ENCODE peak calls at places on chromosomes 3 and 15, in eight cellular contexts. C, N, O, V, J, X, D and P are unnamed samples.

GRCh38 chr15:41102854-41103253 is 13.2 kb downstream of the INO80 start:
- DNase-seq in C (no peak), N (no peak), O (no peak), V (no peak), J (no peak), X (no peak), D (no peak), P (no peak)

GRCh38 chr15:65423150-65423976 is 616 bp upstream of the IGDCC4 start:
- DNase-seq in C (no peak), N (peak), O (peak), V (no peak), J (no peak), X (no peak), D (no peak), P (no peak)

GRCh38 chr15:32020158-32020557 is 10.2 kb upstream of the CHRNA7 start:
- DNase-seq in C (peak), N (no peak), O (no peak), V (no peak), J (no peak), X (no peak), D (no peak), P (no peak)

GRCh38 chr3:67018105-67018788 is 20.1 kb downstream of the KBTBD8 start:
- DNase-seq in C (peak), N (peak), O (no peak), V (no peak), J (no peak), X (no peak), D (no peak), P (peak)

GRCh38 chr3:70833510-70833835 is 521.0 kb upstream of the MDFIC2 start:
- DNase-seq in C (no peak), N (no peak), O (no peak), V (no peak), J (no peak), X (no peak), D (no peak), P (no peak)

GRCh38 chr3:73868688-73869315 is 244.1 kb upstream of the PDZRN3 start:
- DNase-seq in C (peak), N (no peak), O (peak), V (no peak), J (peak), X (peak), D (no peak), P (peak)

GRCh38 chr3:56987238-56987932 is 73.1 kb upstream of the SPATA12 start:
- DNase-seq in C (no peak), N (no peak), O (peak), V (no peak), J (no peak), X (no peak), D (no peak), P (no peak)

GRCh38 chr3:102068327-102068726 is 219.0 kb downstream of the NFKBIZ start:
- DNase-seq in C (no peak), N (no peak), O (no peak), V (no peak), J (peak), X (no peak), D (no peak), P (no peak)

GRCh38 chr15:38662805-38663204 is 98.2 kb upstream of the RASGRP1 start:
- DNase-seq in C (no peak), N (no peak), O (no peak), V (no peak), J (no peak), X (no peak), D (no peak), P (no peak)

GRCh38 chr3:76040946-76041345 is 255.6 kb upstream of the ZNF717 start:
- DNase-seq in C (no peak), N (no peak), O (no peak), V (no peak), J (peak), X (no peak), D (no peak), P (no peak)

GRCh38 chr3:47865192-47865591 is 62.3 kb downstream of the DHX30 start:
- DNase-seq in C (no peak), N (no peak), O (peak), V (no peak), J (no peak), X (peak), D (no peak), P (no peak)

GRCh38 chr15:36883705-36884355 is 216.5 kb downstream of the MEIS2 start:
- DNase-seq in C (peak), N (peak), O (peak), V (peak), J (peak), X (peak), D (peak), P (peak)

GRCh38 chr3:75180235-75180944 is 483.7 kb upstream of the FRG2C start:
- DNase-seq in C (no peak), N (no peak), O (no peak), V (no peak), J (no peak), X (no peak), D (no peak), P (no peak)

GRCh38 chr3:57787867-57788623 is 31.9 kb downstream of the SLMAP start:
- DNase-seq in C (no peak), N (no peak), O (no peak), V (no peak), J (peak), X (no peak), D (no peak), P (no peak)

GRCh38 chr3:175161291-175161690 is 302.2 kb downstream of the NAALADL2 start:
- DNase-seq in C (no peak), N (no peak), O (no peak), V (no peak), J (no peak), X (no peak), D (no peak), P (no peak)

GRCh38 chr3:10855871-10856662 is 40.0 kb downstream of the SLC6A11 start:
- DNase-seq in C (no peak), N (no peak), O (peak), V (no peak), J (no peak), X (no peak), D (no peak), P (no peak)

GRCh38 chr3:134663646-134664456 is 13.0 kb upstream of the KY start:
- DNase-seq in C (no peak), N (no peak), O (no peak), V (no peak), J (no peak), X (no peak), D (no peak), P (no peak)

GRCh38 chr3:160023476-160023875 is 34.8 kb downstream of the IL12A start:
- DNase-seq in C (no peak), N (no peak), O (no peak), V (no peak), J (no peak), X (no peak), D (no peak), P (no peak)

GRCh38 chr3:150114873-150115570 is 144.3 kb upstream of the PFN2 start:
- DNase-seq in C (no peak), N (no peak), O (no peak), V (no peak), J (peak), X (no peak), D (no peak), P (no peak)

GRCh38 chr15:41944313-41944940 is 27.9 kb downstream of the EHD4 start:
- DNase-seq in C (no peak), N (peak), O (peak), V (no peak), J (peak), X (no peak), D (no peak), P (no peak)

GRCh38 chr3:112931737-112932521 is 43.0 kb downstream of the CD200R1 start:
- DNase-seq in C (no peak), N (peak), O (no peak), V (no peak), J (no peak), X (no peak), D (no peak), P (no peak)

GRCh38 chr3:79368403-79368802 is 399.4 kb downstream of the ROBO1 start:
- DNase-seq in C (no peak), N (no peak), O (no peak), V (no peak), J (no peak), X (no peak), D (no peak), P (no peak)

GRCh38 chr3:195762611-195763247 is 42.0 kb downstream of the MUC20 start:
- DNase-seq in C (no peak), N (no peak), O (no peak), V (no peak), J (no peak), X (no peak), D (no peak), P (no peak)

GRCh38 chr3:7447197-7447769 is 586.4 kb downstream of the GRM7 start:
- DNase-seq in C (no peak), N (no peak), O (no peak), V (no peak), J (no peak), X (no peak), D (no peak), P (no peak)

GRCh38 chr3:150352931-150353330 is 55.2 kb upstream of the TSC22D2 start:
- DNase-seq in C (no peak), N (no peak), O (no peak), V (no peak), J (no peak), X (no peak), D (no peak), P (no peak)

GRCh38 chr3:171459942-171460225 is 321 bp downstream of the TNIK start:
- DNase-seq in C (no peak), N (no peak), O (peak), V (no peak), J (no peak), X (no peak), D (no peak), P (no peak)

GRCh38 chr15:92599394-92599970 is 56.1 kb downstream of the FAM174B start:
- DNase-seq in C (no peak), N (no peak), O (no peak), V (no peak), J (no peak), X (no peak), D (no peak), P (no peak)

GRCh38 chr3:32577174-32577573 is 6.5 kb upstream of the DYNC1LI1 start:
- DNase-seq in C (no peak), N (no peak), O (no peak), V (no peak), J (no peak), X (no peak), D (no peak), P (peak)

GRCh38 chr3:145244327-145244726 is 916.7 kb downstream of the PLOD2 start:
- DNase-seq in C (no peak), N (no peak), O (no peak), V (no peak), J (no peak), X (no peak), D (no peak), P (no peak)

GRCh38 chr3:174958671-174959328 is 99.7 kb downstream of the NAALADL2 start:
- DNase-seq in C (no peak), N (no peak), O (no peak), V (peak), J (no peak), X (no peak), D (no peak), P (no peak)

GRCh38 chr15:99755692-99756409 is 22.6 kb upstream of the LYSMD4 start:
- DNase-seq in C (peak), N (peak), O (peak), V (peak), J (peak), X (peak), D (no peak), P (peak)

GRCh38 chr15:82646250-82647044 is 716 bp downstream of the CPEB1 start:
- DNase-seq in C (no peak), N (no peak), O (peak), V (no peak), J (no peak), X (no peak), D (no peak), P (no peak)

GRCh38 chr3:41863024-41863423 is 98.9 kb downstream of the ULK4 start:
- DNase-seq in C (no peak), N (no peak), O (peak), V (no peak), J (no peak), X (no peak), D (no peak), P (no peak)
- H3K27ac ChIP-seq in C (no peak), N (no peak), O (no peak), V (no peak), J (no peak), X (no peak), D (no peak), P (no peak)

GRCh38 chr15:80151148-80151547 is 1.7 kb upstream of the FAH start:
- DNase-seq in C (no peak), N (peak), O (no peak), V (no peak), J (no peak), X (no peak), D (no peak), P (no peak)
- H3K27ac ChIP-seq in C (no peak), N (no peak), O (no peak), V (no peak), J (no peak), X (no peak), D (no peak), P (no peak)

DNA sequence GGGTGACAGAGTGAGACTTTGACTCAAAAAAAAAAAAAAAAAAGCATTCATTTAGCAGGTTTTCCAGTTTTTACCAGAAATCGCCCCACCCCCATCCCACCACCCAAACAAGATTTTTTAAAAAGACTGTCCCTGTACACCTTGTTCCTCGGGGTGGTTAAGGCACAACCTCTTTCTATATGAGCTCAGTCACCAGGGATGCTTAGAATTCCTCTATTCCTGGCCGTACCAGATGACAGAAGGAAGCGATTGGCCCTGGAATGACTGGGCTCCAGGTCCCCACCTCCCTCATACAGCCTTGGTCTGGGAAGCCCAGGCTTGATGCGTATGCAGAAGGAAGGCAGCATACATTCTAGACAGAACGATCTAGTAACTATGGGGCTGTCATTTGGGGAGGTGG is 25.6 kb downstream of the IDH2 start:
- DNase-seq in C (no peak), N (no peak), O (peak), V (no peak), J (no peak), X (no peak), D (no peak), P (no peak)
- H3K27ac ChIP-seq in C (no peak), N (no peak), O (no peak), V (no peak), J (no peak), X (peak), D (no peak), P (no peak)

DNA sequence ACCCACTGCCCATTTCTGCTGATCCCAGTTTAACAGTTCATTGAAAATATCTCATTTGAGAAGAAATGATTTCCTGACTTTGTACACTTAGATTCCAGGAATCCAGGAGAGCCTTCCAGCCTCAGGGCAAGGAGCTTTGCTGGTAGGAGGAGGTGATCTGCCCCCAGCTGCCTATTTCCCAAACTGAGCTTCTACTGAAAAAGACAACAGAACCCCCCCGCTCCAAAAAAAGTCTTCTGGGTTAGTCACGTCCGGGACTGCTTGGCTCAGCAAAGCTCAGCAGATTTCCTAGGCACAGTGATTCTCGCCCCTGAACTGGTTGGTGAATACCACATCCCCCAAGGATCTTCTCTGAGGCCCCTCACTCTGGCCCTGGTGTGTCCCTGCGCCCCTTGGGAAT is 13.1 kb downstream of the SLC6A6 start:
- DNase-seq in C (no peak), N (no peak), O (no peak), V (no peak), J (no peak), X (no peak), D (no peak), P (no peak)
- H3K27ac ChIP-seq in C (no peak), N (no peak), O (no peak), V (no peak), J (no peak), X (no peak), D (no peak), P (no peak)